ENCODE peak calls at places on chromosome 22, in ten cellular contexts. V, O, Q, Y, M, X, D, I, G and A are unnamed samples.

GRCh38 chr22:49894321-49895072 is 23.7 kb downstream of the ALG12 start:
- DNase-seq in V (no peak), D (no peak), X (no peak), O (no peak), M (no peak), G (no peak), Y (no peak), Q (no peak), I (no peak), A (no peak)

GRCh38 chr22:24810043-24810749 is 4.2 kb downstream of the SGSM1 start:
- DNase-seq in M (no peak), G (no peak), O (no peak), I (peak; percentile 75), D (no peak), X (no peak), Q (peak; percentile 34), V (no peak), Y (no peak), A (no peak)

GRCh38 chr22:27378994-27379393 is 422.6 kb downstream of the MN1 start:
- DNase-seq in G (no peak), V (no peak), Q (no peak), Y (no peak), O (no peak), I (no peak), M (no peak), X (no peak), D (peak; percentile 64), A (no peak)

GRCh38 chr22:32776800-32777199 is 24.7 kb upstream of the TIMP3 start:
- DNase-seq in G (no peak), V (no peak), I (no peak), D (no peak), X (no peak), Q (no peak), Y (no peak), O (no peak), M (no peak), A (no peak)

GRCh38 chr22:33697640-33698039 is 222.6 kb downstream of the LARGE1 start:
- DNase-seq in Q (no peak), X (no peak), M (peak; percentile 7), V (no peak), Y (no peak), I (no peak), D (no peak), G (no peak), O (no peak), A (no peak)

GRCh38 chr22:37641251-37641949 is 1.9 kb downstream of the SH3BP1 start:
- DNase-seq in X (no peak), O (no peak), G (no peak), Y (no peak), D (no peak), Q (no peak), I (no peak), V (no peak), M (no peak), A (no peak)

GRCh38 chr22:31250740-31251330 is 38.7 kb downstream of the LIMK2 start:
- DNase-seq in O (no peak), M (peak; percentile 87), G (no peak), I (no peak), V (no peak), Y (no peak), Q (no peak), D (no peak), X (no peak), A (no peak)

GRCh38 chr22:43777204-43777671 is 34.9 kb downstream of the EFCAB6 start:
- DNase-seq in D (peak; percentile 68), V (no peak), G (no peak), Q (no peak), X (no peak), O (no peak), M (no peak), I (no peak), Y (no peak), A (no peak)

GRCh38 chr22:31327786-31328544 is 18.2 kb downstream of the PATZ1 start:
- DNase-seq in Y (no peak), V (no peak), M (no peak), Q (no peak), X (no peak), D (no peak), I (no peak), O (no peak), G (no peak), A (no peak)

GRCh38 chr22:42938976-42939375 is 76.0 kb downstream of the PACSIN2 start:
- DNase-seq in Y (no peak), Q (no peak), X (no peak), O (no peak), M (no peak), G (no peak), D (no peak), I (no peak), V (no peak), A (peak; percentile 69)

GRCh38 chr22:50734986-50735738 is 2.8 kb upstream of the ACR start:
- DNase-seq in I (peak; percentile 44), X (peak; percentile 7), Y (no peak), V (peak; percentile 3), G (no peak), M (no peak), Q (peak; percentile 14), O (no peak), D (no peak), A (peak; percentile 44)

GRCh38 chr22:36156515-36157419 is 3.8 kb downstream of the APOL3 start:
- DNase-seq in G (peak; percentile 55), D (peak; percentile 96), I (peak; percentile 96), O (no peak), M (peak; percentile 41), X (peak; percentile 83), Y (peak; percentile 67), Q (peak; percentile 68), V (peak; percentile 89), A (peak; percentile 92)
- TF ChIP-seq POLR2A in G (no peak), D (no peak), I (no peak), O (no peak), M (peak; percentile 34), X (no peak), Y (no peak), Q (no peak), V (peak; percentile 29), A (no peak)

GRCh38 chr22:22219140-22219996 is 25.2 kb upstream of the VPREB1 start:
- DNase-seq in Q (no peak), G (peak; percentile 39), D (no peak), X (no peak), M (no peak), Y (no peak), I (no peak), O (no peak), V (no peak), A (no peak)
- TF ChIP-seq EP300 in Q (no peak), G (no peak), D (no peak), X (no peak), M (no peak), Y (no peak), I (no peak), O (no peak), V (no peak), A (no peak)

DNA sequence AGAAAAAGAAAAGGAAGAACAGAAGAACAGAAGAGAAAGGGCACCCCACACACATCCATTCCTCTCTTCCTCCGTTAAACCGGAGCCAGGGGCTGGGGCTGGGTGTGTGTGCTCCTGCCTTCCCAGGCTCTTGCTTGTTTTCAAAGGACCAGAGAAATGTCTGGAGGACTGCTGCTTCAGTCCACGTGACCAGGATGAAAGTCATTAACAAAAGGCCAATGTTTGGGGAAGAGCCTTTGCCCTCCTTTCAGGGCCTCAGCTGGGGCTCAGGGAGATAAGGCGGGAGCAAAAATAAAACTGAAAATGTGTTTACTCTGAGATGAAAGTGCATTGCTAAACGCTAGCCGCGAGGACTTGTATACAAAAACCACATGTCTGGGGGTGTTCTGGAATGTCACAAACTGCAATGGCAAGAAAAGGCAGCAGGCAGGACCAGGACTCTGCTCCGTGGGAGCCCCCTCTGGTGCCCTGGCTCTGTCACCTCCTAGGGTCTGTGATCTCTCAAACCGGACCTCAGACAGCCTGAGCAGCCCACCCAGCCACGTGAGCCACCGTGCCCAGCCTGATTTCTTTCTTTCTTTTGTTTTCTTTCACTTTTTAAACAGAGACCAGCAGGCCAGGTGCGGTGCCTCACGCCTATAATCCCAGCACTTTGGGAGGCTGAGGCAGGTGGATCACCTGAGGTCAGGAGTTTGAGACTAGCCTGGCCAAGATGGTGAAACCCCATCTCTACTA is 31.6 kb upstream of the MYH9 start:
- DNase-seq in X (peak; percentile 38), O (no peak), I (peak; percentile 81), Q (no peak), V (peak; percentile 79), Y (no peak), M (peak; percentile 100), D (no peak), G (peak; percentile 56), A (no peak)
- TF ChIP-seq POLR2A in X (no peak), O (no peak), I (no peak), Q (no peak), V (peak; percentile 36), Y (no peak), M (peak; percentile 57), D (no peak), G (no peak), A (no peak)

GRCh38 chr22:19989725-19990067 is 26.9 kb downstream of the ARVCF start:
- DNase-seq in Q (no peak), I (no peak), G (no peak), Y (no peak), X (no peak), D (no peak), V (no peak), O (no peak), M (no peak), A (no peak)

GRCh38 chr22:19991395-19991644 is 25.3 kb downstream of the ARVCF start:
- DNase-seq in X (no peak), Q (no peak), Y (no peak), O (no peak), V (no peak), D (no peak), M (no peak), I (no peak), G (no peak), A (no peak)

GRCh38 chr22:19990188-19990587 is 26.4 kb downstream of the ARVCF start:
- DNase-seq in V (no peak), D (no peak), G (no peak), O (no peak), Y (no peak), M (no peak), X (no peak), I (no peak), Q (no peak), A (no peak)

GRCh38 chr22:19991645-19992451 is 24.8 kb downstream of the ARVCF start:
- DNase-seq in X (no peak), M (no peak), Y (peak; percentile 62), I (no peak), G (no peak), Q (no peak), V (no peak), D (no peak), O (no peak), A (no peak)

DNA sequence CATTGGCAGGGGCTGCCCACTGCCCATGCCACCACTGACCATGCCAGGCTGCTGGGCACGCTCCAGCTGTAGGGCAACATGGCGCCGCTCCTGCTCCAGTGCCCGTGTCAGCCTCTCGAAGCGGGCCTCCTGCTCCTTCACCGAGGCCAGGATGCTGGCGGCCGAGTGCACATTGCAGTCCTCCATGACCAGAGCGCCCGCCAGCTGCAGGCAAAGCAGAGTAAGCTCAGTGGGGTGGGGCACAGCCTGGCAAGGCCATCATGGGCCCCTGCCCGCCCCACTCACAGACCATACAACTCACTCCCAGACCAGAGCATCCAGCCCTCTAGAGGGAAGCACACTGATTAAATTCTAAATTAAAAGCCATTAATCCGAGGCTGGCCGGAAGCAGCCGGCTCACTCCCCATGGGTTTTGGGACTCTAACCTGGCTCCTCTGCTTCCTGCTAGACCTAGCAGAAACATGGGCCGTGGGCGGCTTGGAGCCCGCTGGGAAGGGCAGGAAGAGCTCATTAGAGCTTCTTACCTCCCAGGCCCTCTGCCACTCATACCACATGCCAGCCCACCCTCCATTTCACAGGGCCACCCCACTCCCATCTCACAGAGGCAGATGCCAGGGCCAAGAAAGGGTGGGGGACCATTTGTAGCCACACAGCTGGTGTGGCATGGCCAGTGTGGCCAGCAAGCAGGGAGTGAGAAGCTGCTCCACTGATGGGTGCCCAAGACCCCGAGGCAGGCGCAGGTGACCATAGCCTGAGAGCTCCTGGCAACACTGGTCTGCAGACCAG is 25.8 kb downstream of the ARVCF start:
- DNase-seq in M (no peak), D (no peak), Q (no peak), V (no peak), I (no peak), G (no peak), O (no peak), X (no peak), Y (peak; percentile 69), A (no peak)
- TF ChIP-seq EP300 in M (no peak), D (no peak), Q (no peak), V (no peak), I (no peak), G (no peak), O (no peak), X (no peak), Y (no peak), A (no peak)